ENCODE peak calls at places on chromosomes 3 and 15, in eight cellular contexts. One of them, this sample, is unnamed.

GRCh38 chr3:46314517-46314916 is 39.4 kb upstream of the CCR2 start:
- DNase-seq in iPS DF 6.9: no peak
- DNase-seq in SW480: peak
- DNase-seq in ELR: no peak
- DNase-seq in EL: no peak
- DNase-seq in H1: no peak
- DNase-seq in stimulated activated CD8-positive, alpha-beta memory T cell treated with anti-CD3 and anti-CD28 coated beads, Interleukin-7, amount 100 ng/mL, for 1 hour: no peak
- DNase-seq in foreskin fibroblast: no peak
- DNase-seq in this sample: no peak

GRCh38 chr15:73794501-73795133 is 41.5 kb upstream of the INSYN1 start:
- DNase-seq in iPS DF 6.9: no peak
- DNase-seq in SW480: no peak
- DNase-seq in ELR: peak
- DNase-seq in EL: peak
- DNase-seq in H1: no peak
- DNase-seq in stimulated activated CD8-positive, alpha-beta memory T cell treated with anti-CD3 and anti-CD28 coated beads, Interleukin-7, amount 100 ng/mL, for 1 hour: no peak
- DNase-seq in foreskin fibroblast: peak
- DNase-seq in this sample: no peak

GRCh38 chr3:152302521-152303021 is 33.8 kb downstream of the MBNL1 start:
- DNase-seq in iPS DF 6.9: no peak
- DNase-seq in SW480: peak
- DNase-seq in ELR: peak
- DNase-seq in EL: peak
- DNase-seq in H1: no peak
- DNase-seq in stimulated activated CD8-positive, alpha-beta memory T cell treated with anti-CD3 and anti-CD28 coated beads, Interleukin-7, amount 100 ng/mL, for 1 hour: no peak
- DNase-seq in foreskin fibroblast: peak
- DNase-seq in this sample: peak

GRCh38 chr3:24640330-24640877 is 145.8 kb upstream of the THRB start:
- DNase-seq in iPS DF 6.9: no peak
- DNase-seq in SW480: peak
- DNase-seq in ELR: peak
- DNase-seq in EL: peak
- DNase-seq in H1: no peak
- DNase-seq in stimulated activated CD8-positive, alpha-beta memory T cell treated with anti-CD3 and anti-CD28 coated beads, Interleukin-7, amount 100 ng/mL, for 1 hour: no peak
- DNase-seq in foreskin fibroblast: peak
- DNase-seq in this sample: no peak

GRCh38 chr3:111595239-111595638 is at the start of gene ZBED2:
- DNase-seq in iPS DF 6.9: no peak
- DNase-seq in SW480: no peak
- DNase-seq in ELR: no peak
- DNase-seq in EL: no peak
- DNase-seq in H1: no peak
- DNase-seq in stimulated activated CD8-positive, alpha-beta memory T cell treated with anti-CD3 and anti-CD28 coated beads, Interleukin-7, amount 100 ng/mL, for 1 hour: no peak
- DNase-seq in foreskin fibroblast: no peak
- DNase-seq in this sample: no peak

GRCh38 chr3:149377408-149378111 is at the start of gene TM4SF1:
- DNase-seq in iPS DF 6.9: no peak
- DNase-seq in SW480: peak
- DNase-seq in ELR: peak
- DNase-seq in EL: peak
- DNase-seq in H1: no peak
- DNase-seq in stimulated activated CD8-positive, alpha-beta memory T cell treated with anti-CD3 and anti-CD28 coated beads, Interleukin-7, amount 100 ng/mL, for 1 hour: no peak
- DNase-seq in foreskin fibroblast: peak
- DNase-seq in this sample: peak

GRCh38 chr3:71425491-71426071 is 157.9 kb downstream of the FOXP1 start:
- DNase-seq in iPS DF 6.9: no peak
- DNase-seq in SW480: peak
- DNase-seq in ELR: peak
- DNase-seq in EL: peak
- DNase-seq in H1: no peak
- DNase-seq in stimulated activated CD8-positive, alpha-beta memory T cell treated with anti-CD3 and anti-CD28 coated beads, Interleukin-7, amount 100 ng/mL, for 1 hour: no peak
- DNase-seq in foreskin fibroblast: peak
- DNase-seq in this sample: no peak

GRCh38 chr3:95084738-95085137 is 1021.9 kb downstream of the NSUN3 start:
- DNase-seq in iPS DF 6.9: no peak
- DNase-seq in SW480: no peak
- DNase-seq in ELR: no peak
- DNase-seq in EL: no peak
- DNase-seq in H1: no peak
- DNase-seq in stimulated activated CD8-positive, alpha-beta memory T cell treated with anti-CD3 and anti-CD28 coated beads, Interleukin-7, amount 100 ng/mL, for 1 hour: no peak
- DNase-seq in foreskin fibroblast: no peak
- DNase-seq in this sample: no peak

GRCh38 chr3:13025778-13026518 is 47.3 kb downstream of the IQSEC1 start:
- DNase-seq in iPS DF 6.9: no peak
- DNase-seq in SW480: no peak
- DNase-seq in ELR: no peak
- DNase-seq in EL: no peak
- DNase-seq in H1: no peak
- DNase-seq in stimulated activated CD8-positive, alpha-beta memory T cell treated with anti-CD3 and anti-CD28 coated beads, Interleukin-7, amount 100 ng/mL, for 1 hour: no peak
- DNase-seq in foreskin fibroblast: no peak
- DNase-seq in this sample: peak

GRCh38 chr3:141933421-141934300 is 57.2 kb downstream of the ATP1B3 start:
- DNase-seq in iPS DF 6.9: no peak
- DNase-seq in SW480: no peak
- DNase-seq in ELR: no peak
- DNase-seq in EL: no peak
- DNase-seq in H1: peak
- DNase-seq in stimulated activated CD8-positive, alpha-beta memory T cell treated with anti-CD3 and anti-CD28 coated beads, Interleukin-7, amount 100 ng/mL, for 1 hour: no peak
- DNase-seq in foreskin fibroblast: no peak
- DNase-seq in this sample: no peak

GRCh38 chr15:93327364-93327763 is 238.4 kb upstream of the RGMA start:
- DNase-seq in iPS DF 6.9: no peak
- DNase-seq in SW480: no peak
- DNase-seq in ELR: no peak
- DNase-seq in EL: no peak
- DNase-seq in H1: no peak
- DNase-seq in stimulated activated CD8-positive, alpha-beta memory T cell treated with anti-CD3 and anti-CD28 coated beads, Interleukin-7, amount 100 ng/mL, for 1 hour: no peak
- DNase-seq in foreskin fibroblast: no peak
- DNase-seq in this sample: no peak

GRCh38 chr3:169965562-169965961 is 1.0 kb upstream of the SEC62 start:
- DNase-seq in iPS DF 6.9: no peak
- DNase-seq in SW480: no peak
- DNase-seq in ELR: no peak
- DNase-seq in EL: no peak
- DNase-seq in H1: no peak
- DNase-seq in stimulated activated CD8-positive, alpha-beta memory T cell treated with anti-CD3 and anti-CD28 coated beads, Interleukin-7, amount 100 ng/mL, for 1 hour: no peak
- DNase-seq in foreskin fibroblast: no peak
- DNase-seq in this sample: no peak

GRCh38 chr15:78178056-78178455 is 28.9 kb downstream of the IDH3A start:
- DNase-seq in iPS DF 6.9: no peak
- DNase-seq in SW480: no peak
- DNase-seq in ELR: no peak
- DNase-seq in EL: no peak
- DNase-seq in H1: no peak
- DNase-seq in stimulated activated CD8-positive, alpha-beta memory T cell treated with anti-CD3 and anti-CD28 coated beads, Interleukin-7, amount 100 ng/mL, for 1 hour: no peak
- DNase-seq in foreskin fibroblast: no peak
- DNase-seq in this sample: no peak